ENCODE peak calls at places on chromosome 1, in five cellular contexts. B, Y, D, T and O are unnamed samples.

GRCh38 chr1:224535641-224536040 is 80.5 kb upstream of the CNIH3 start:
- DNase-seq in Y (no peak), T (no peak), D (no peak), B (no peak), O (no peak)

GRCh38 chr1:44546403-44547053 is 127.8 kb downstream of the TMEM53 start:
- DNase-seq in Y (no peak), T (no peak), B (no peak), D (no peak), O (no peak)

GRCh38 chr1:168637350-168637991 is 61.1 kb downstream of the XCL1 start:
- DNase-seq in B (peak), D (peak), Y (no peak), T (peak), O (peak)

GRCh38 chr1:241716915-241717651 is 65.0 kb downstream of the WDR64 start:
- DNase-seq in T (no peak), Y (no peak), B (no peak), D (no peak), O (peak)

GRCh38 chr1:25828491-25828890 is 8.7 kb downstream of the MTFR1L start:
- DNase-seq in Y (no peak), T (no peak), D (no peak), B (no peak), O (no peak)

GRCh38 chr1:17163789-17164666 is 40.9 kb upstream of the PADI1 start:
- DNase-seq in D (no peak), Y (no peak), T (no peak), B (no peak), O (no peak)

GRCh38 chr1:162138107-162138506 is 68.6 kb downstream of the NOS1AP start:
- DNase-seq in B (no peak), T (no peak), D (no peak), Y (no peak), O (no peak)

GRCh38 chr1:162056043-162056442 is 13.4 kb upstream of the NOS1AP start:
- DNase-seq in D (peak), T (peak), B (peak), Y (peak), O (peak)

GRCh38 chr1:178004926-178005391 is 35.1 kb upstream of the SEC16B start:
- DNase-seq in B (no peak), T (no peak), D (no peak), Y (no peak), O (peak)

GRCh38 chr1:200674838-200675587 is 5.3 kb upstream of the DDX59 start:
- DNase-seq in D (no peak), Y (no peak), B (no peak), T (no peak), O (no peak)

GRCh38 chr1:222385262-222385661 is 162.6 kb downstream of the HHIPL2 start:
- DNase-seq in B (no peak), Y (no peak), T (no peak), D (no peak), O (no peak)

GRCh38 chr1:222384536-222384935 is 163.4 kb downstream of the HHIPL2 start:
- DNase-seq in T (no peak), B (no peak), Y (no peak), D (no peak), O (no peak)

GRCh38 chr1:222390181-222390580 is 157.7 kb downstream of the HHIPL2 start:
- DNase-seq in T (no peak), B (no peak), D (no peak), Y (no peak), O (peak)

GRCh38 chr1:222385973-222386372 is 161.9 kb downstream of the HHIPL2 start:
- DNase-seq in Y (no peak), T (no peak), D (no peak), B (no peak), O (no peak)

DNA sequence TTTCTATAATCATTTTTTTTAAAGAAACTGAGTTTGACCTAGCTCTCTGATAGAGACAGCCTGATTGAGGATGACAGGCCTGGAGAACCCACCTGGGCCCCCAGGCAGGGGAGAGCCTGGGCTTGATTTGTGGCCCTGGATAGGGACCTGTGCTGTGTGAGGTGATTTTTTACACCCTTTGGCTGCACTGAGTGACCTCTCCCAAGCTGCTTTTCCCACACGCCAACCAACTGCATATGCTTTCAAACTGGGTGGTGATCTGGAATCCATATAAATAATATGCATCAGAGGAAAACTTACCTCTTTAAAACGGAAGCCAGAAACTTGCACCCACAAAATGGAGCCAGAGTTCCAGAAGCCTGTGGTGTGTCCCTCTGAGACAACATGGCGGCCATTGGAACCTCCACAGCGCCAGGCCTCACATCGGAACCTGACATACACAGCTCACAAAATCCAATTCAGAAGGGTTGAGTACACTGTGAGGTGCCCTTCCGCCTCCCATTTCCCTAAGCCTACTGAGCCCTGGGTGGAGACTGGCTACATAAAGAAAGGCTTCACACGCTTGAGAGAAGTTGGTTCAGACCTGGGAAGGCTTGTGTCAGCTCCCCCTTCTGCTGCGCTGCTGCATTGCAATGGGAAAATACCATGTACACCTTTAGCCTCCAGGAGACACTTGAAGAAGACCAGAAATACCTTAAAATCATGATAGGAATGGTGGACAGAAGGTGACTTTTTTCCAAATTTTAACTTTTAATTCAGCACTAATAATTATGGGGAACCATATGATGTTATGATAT is 160.7 kb downstream of the HHIPL2 start:
- DNase-seq in T (no peak), B (peak), D (peak), Y (no peak), O (no peak)
- TF ChIP-seq CTCF in T (peak), B (no peak), D (no peak), Y (peak), O (peak)

DNA sequence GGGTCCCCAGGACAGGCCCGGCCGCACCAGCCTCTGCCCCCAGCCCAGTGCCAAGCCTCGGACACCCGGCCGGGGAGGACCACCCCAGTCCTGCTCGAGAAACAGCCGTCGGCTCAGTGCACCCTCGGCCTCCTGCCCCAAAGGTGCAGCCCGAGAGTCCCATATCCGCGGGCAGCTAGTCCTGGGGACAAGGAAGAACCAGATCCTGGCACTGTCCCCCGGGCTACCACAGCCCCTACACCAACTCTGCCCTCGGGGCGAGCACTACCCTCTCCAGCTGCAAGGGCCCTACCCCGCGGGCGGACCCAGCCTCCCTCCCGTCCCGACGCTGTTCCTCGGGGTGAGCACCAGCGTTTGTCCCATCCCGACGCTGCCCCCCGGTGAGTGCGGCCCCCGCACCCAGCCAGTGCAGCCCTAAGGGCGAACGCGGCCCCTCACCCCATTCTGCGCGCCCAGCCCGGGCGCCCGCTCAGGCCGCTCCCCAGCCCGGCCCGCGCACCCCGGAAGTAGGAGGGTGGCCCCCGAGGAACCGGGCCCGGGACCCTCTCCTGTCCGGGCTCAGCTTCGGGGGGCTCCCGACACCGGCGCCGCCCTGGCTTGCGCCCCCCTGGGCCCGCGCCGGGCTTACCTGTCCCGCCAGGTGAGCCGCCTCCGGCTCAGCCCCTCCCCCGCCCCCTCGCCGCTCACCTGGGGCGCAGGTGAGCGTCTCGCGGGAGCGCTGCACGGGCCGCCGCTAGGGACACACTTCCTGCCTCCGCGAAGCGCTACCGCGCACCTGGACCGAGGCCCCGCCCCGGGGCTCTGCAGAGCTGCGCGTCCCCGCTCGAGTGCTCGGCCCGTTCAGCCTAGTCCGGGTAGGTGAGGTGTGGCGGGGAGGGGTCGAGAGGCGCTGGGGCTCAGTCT is at the start of gene KDF1:
- DNase-seq in B (peak), T (no peak), Y (peak), D (no peak), O (no peak)
- TF ChIP-seq CTCF in B (no peak), T (no peak), Y (peak), D (no peak), O (peak)

GRCh38 chr1:35674111-35674510 is 32.8 kb upstream of the PSMB2 start:
- DNase-seq in T (no peak), Y (no peak), D (no peak), B (no peak), O (no peak)

GRCh38 chr1:35680271-35680670 is 38.4 kb downstream of the C1orf216 start:
- DNase-seq in B (no peak), D (no peak), Y (no peak), T (no peak), O (no peak)

DNA sequence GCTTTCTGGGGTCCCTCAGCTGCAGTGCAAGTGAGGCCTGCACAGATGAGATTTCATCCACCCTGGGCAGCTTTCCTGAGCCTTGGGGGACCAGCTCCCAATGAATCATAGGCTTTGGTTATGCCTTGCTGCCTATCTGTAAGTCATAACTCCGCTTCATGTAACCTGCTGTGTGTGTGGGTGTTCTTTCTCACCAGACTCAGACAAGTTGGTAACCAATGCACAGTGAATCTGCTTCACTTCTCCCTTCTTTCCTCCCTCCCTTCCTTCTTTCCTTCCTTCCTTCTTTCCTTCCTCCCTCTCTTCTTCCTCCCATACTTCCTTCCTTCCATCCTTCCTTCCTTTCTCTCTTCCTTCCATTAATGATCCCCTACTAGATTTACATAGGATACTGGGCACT is 34.4 kb upstream of the PSMB2 start:
- DNase-seq in T (no peak), D (no peak), Y (no peak), B (no peak), O (no peak)
- TF ChIP-seq CTCF in T (no peak), D (no peak), Y (no peak), B (no peak), O (no peak)

GRCh38 chr1:202967684-202968281 is 726 bp upstream of the CYB5R1 start:
- DNase-seq in Y (no peak), T (peak), D (no peak), B (no peak), O (no peak)

GRCh38 chr1:202972046-202972445 is 5.0 kb upstream of the CYB5R1 start:
- DNase-seq in B (no peak), Y (no peak), D (no peak), T (no peak), O (no peak)

GRCh38 chr1:202968351-202968750 is 1.3 kb upstream of the CYB5R1 start:
- DNase-seq in Y (no peak), D (no peak), T (no peak), B (no peak), O (no peak)

GRCh38 chr1:202966006-202966904 is 802 bp downstream of the CYB5R1 start:
- DNase-seq in B (peak), Y (no peak), D (no peak), T (no peak), O (no peak)

DNA sequence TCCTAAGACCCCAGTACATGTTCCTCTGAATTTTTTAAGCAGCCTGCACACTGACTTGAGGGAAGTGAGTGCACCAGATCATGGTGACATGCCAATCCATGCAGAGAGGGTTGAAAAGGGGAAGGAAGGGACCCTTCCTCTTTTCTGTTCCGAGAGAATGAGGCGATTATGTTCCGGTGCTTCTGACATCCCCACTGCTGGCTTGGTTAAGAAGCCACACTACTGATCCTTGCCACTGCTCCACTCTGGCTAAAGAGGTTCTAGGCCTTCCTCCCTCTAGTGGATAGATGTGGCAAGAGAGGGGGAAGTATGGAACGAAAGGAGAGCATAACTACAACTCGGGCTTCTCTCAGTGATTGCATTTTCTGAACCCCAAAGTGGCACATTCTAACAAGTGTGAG is 1.8 kb upstream of the CYB5R1 start:
- DNase-seq in Y (no peak), D (peak), B (peak), T (peak), O (peak)
- TF ChIP-seq CTCF in Y (peak), D (peak), B (peak), T (peak), O (peak)

GRCh38 chr1:159835862-159836518 is 9.3 kb downstream of the SLAMF8 start:
- DNase-seq in Y (no peak), D (peak), T (peak), B (no peak), O (no peak)
- TF ChIP-seq CTCF in Y (peak), D (peak), T (peak), B (no peak), O (no peak)

DNA sequence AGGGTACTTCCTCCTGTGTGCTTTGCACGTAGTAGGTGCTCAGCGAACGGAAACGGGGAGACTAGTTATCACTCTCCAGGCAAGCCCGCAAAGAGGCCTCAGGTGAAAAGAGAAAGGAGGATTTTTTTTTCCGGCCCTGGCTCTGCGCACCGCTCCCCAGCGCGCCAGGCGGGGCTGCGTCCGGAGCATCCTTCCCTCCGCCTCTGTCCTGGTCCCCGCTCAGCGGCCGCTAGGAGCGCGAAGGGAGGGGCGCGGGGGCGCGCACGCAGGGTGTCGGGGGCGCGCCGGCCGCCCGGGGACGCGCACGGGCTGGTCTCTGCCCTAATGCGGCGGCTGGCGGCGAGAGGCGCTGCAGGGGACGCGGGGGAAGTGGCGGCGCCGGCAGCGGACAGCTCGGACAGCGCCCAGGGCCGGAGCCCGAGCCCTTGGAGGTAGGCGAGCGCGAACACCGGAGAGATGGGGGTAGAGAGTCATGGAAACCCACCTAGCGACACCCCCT is 42.3 kb upstream of the NFASC start:
- DNase-seq in T (no peak), Y (peak), B (peak), D (peak), O (peak)
- TF ChIP-seq CTCF in T (no peak), Y (no peak), B (peak), D (no peak), O (peak)

GRCh38 chr1:84827976-84828375 is 65.0 kb downstream of the LPAR3 start:
- DNase-seq in B (no peak), D (no peak), T (no peak), Y (no peak), O (no peak)

GRCh38 chr1:84827566-84827965 is 65.4 kb downstream of the LPAR3 start:
- DNase-seq in D (no peak), Y (no peak), T (no peak), B (no peak), O (no peak)

GRCh38 chr1:84825161-84825560 is 67.8 kb downstream of the LPAR3 start:
- DNase-seq in Y (no peak), D (no peak), B (no peak), T (no peak), O (no peak)

DNA sequence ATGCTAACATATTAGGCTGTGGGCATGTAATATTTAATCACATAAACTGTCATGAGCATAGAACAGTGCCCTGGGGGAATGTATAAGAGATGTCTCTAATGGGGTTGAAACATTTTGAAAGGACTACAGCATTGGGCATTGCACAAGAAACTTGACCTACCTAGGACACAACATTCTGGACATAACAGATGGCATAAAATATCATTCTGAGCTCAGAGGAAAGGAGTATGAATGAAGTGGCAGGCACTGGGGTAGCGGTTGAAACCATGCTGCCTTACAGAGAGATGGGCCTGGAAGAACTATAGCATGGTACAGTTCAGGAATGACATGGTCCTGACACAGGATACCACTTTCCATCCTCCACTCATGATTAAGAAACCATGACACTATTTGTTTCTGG is 69.0 kb downstream of the LPAR3 start:
- DNase-seq in B (no peak), T (no peak), Y (no peak), D (no peak), O (no peak)
- TF ChIP-seq CTCF in B (no peak), T (no peak), Y (no peak), D (no peak), O (no peak)